ENCODE peak calls at places on chromosomes 11 and 22, in seven cellular contexts. One of them, this sample, is unnamed.
A peak's percentile ranks its signal among the peaks of the same experiment; 100 is the strongest.

GRCh38 chr22:39748877-39749276 is 144.7 kb downstream of the ENTHD1 start:
- DNase-seq in GM23248: peak; percentile 57
- DNase-seq in neural progenitor cell: no peak
- DNase-seq in PC-3: peak; percentile 48
- DNase-seq in fibroblast of lung: peak; percentile 91
- DNase-seq in GM23338: no peak
- DNase-seq in IMR-90: peak; percentile 97
- DNase-seq in this sample: peak; percentile 88

GRCh38 chr22:35838849-35839646 is 121.4 kb downstream of the APOL5 start:
- DNase-seq in IMR-90: peak; percentile 82
- DNase-seq in GM23338: peak; percentile 70
- DNase-seq in fibroblast of lung: peak; percentile 87
- DNase-seq in neural progenitor cell: peak; percentile 68
- DNase-seq in GM23248: peak; percentile 91
- DNase-seq in PC-3: peak; percentile 54
- DNase-seq in this sample: peak; percentile 30

GRCh38 chr11:78645226-78646202 is 70.8 kb upstream of the NARS2 start:
- DNase-seq in GM23248: peak; percentile 60
- DNase-seq in GM23338: peak; percentile 87
- DNase-seq in IMR-90: peak; percentile 72
- DNase-seq in fibroblast of lung: peak; percentile 74
- DNase-seq in PC-3: peak; percentile 96
- DNase-seq in neural progenitor cell: peak; percentile 73
- DNase-seq in this sample: peak; percentile 54

GRCh38 chr11:107816028-107816427 is 42.6 kb downstream of the SLC35F2 start:
- DNase-seq in GM23338: no peak
- DNase-seq in IMR-90: no peak
- DNase-seq in neural progenitor cell: no peak
- DNase-seq in GM23248: no peak
- DNase-seq in fibroblast of lung: no peak
- DNase-seq in PC-3: no peak
- DNase-seq in this sample: no peak

GRCh38 chr11:8480858-8481257 is 113.2 kb downstream of the STK33 start:
- DNase-seq in fibroblast of lung: no peak
- DNase-seq in PC-3: no peak
- DNase-seq in GM23338: no peak
- DNase-seq in neural progenitor cell: no peak
- DNase-seq in GM23248: no peak
- DNase-seq in IMR-90: no peak
- DNase-seq in this sample: no peak

GRCh38 chr22:50169181-50169759 is 1.3 kb upstream of the PANX2 start:
- DNase-seq in IMR-90: no peak
- DNase-seq in fibroblast of lung: no peak
- DNase-seq in neural progenitor cell: no peak
- DNase-seq in GM23338: peak; percentile 54
- DNase-seq in PC-3: no peak
- DNase-seq in GM23248: peak; percentile 16
- DNase-seq in this sample: no peak

GRCh38 chr11:72735495-72736027 is 16.6 kb downstream of the ARAP1 start:
- DNase-seq in GM23338: peak; percentile 68
- DNase-seq in neural progenitor cell: no peak
- DNase-seq in fibroblast of lung: peak; percentile 47
- DNase-seq in PC-3: peak; percentile 67
- DNase-seq in IMR-90: peak; percentile 84
- DNase-seq in GM23248: peak; percentile 78
- DNase-seq in this sample: peak; percentile 78

GRCh38 chr11:7098235-7098832 is 9.5 kb downstream of the RBMXL2 start:
- DNase-seq in IMR-90: peak; percentile 46
- DNase-seq in neural progenitor cell: peak; percentile 56
- DNase-seq in GM23338: peak; percentile 87
- DNase-seq in PC-3: peak; percentile 72
- DNase-seq in GM23248: peak; percentile 64
- DNase-seq in fibroblast of lung: peak; percentile 64
- DNase-seq in this sample: no peak

GRCh38 chr11:2400761-2401435 is 348 bp downstream of the TSSC4 start:
- DNase-seq in PC-3: no peak
- DNase-seq in fibroblast of lung: no peak
- DNase-seq in neural progenitor cell: peak; percentile 29
- DNase-seq in GM23248: peak; percentile 55
- DNase-seq in GM23338: no peak
- DNase-seq in IMR-90: no peak
- DNase-seq in this sample: no peak

GRCh38 chr22:49960159-49960966 is at the start of gene PIM3:
- DNase-seq in IMR-90: peak; percentile 95
- DNase-seq in neural progenitor cell: peak; percentile 98
- DNase-seq in fibroblast of lung: peak; percentile 96
- DNase-seq in GM23338: peak; percentile 93
- DNase-seq in GM23248: peak; percentile 97
- DNase-seq in PC-3: peak; percentile 95
- DNase-seq in this sample: peak; percentile 96

GRCh38 chr11:64536997-64537396 is 54.0 kb upstream of the SLC22A12 start:
- DNase-seq in PC-3: no peak
- DNase-seq in neural progenitor cell: no peak
- DNase-seq in fibroblast of lung: no peak
- DNase-seq in GM23248: no peak
- DNase-seq in IMR-90: no peak
- DNase-seq in GM23338: no peak
- DNase-seq in this sample: no peak

GRCh38 chr22:39179841-39180335 is 27.4 kb upstream of the CBX7 start:
- DNase-seq in fibroblast of lung: no peak
- DNase-seq in PC-3: no peak
- DNase-seq in GM23338: peak; percentile 66
- DNase-seq in neural progenitor cell: peak; percentile 34
- DNase-seq in IMR-90: no peak
- DNase-seq in GM23248: no peak
- DNase-seq in this sample: no peak

GRCh38 chr11:11998091-11998781 is 10.2 kb downstream of the DKK3 start:
- DNase-seq in fibroblast of lung: peak; percentile 88
- DNase-seq in GM23338: no peak
- DNase-seq in neural progenitor cell: no peak
- DNase-seq in PC-3: peak; percentile 88
- DNase-seq in IMR-90: peak; percentile 95
- DNase-seq in GM23248: peak; percentile 96
- DNase-seq in this sample: peak; percentile 64

GRCh38 chr22:49621601-49622210 is 206.0 kb downstream of the BRD1 start:
- DNase-seq in GM23338: no peak
- DNase-seq in fibroblast of lung: no peak
- DNase-seq in IMR-90: no peak
- DNase-seq in neural progenitor cell: no peak
- DNase-seq in PC-3: no peak
- DNase-seq in GM23248: no peak
- DNase-seq in this sample: no peak

GRCh38 chr11:62851807-62852522 is 12.6 kb upstream of the WDR74 start:
- DNase-seq in IMR-90: no peak
- DNase-seq in PC-3: peak; percentile 35
- DNase-seq in fibroblast of lung: no peak
- DNase-seq in GM23248: no peak
- DNase-seq in GM23338: peak; percentile 24
- DNase-seq in neural progenitor cell: no peak
- DNase-seq in this sample: peak; percentile 65

GRCh38 chr22:25119609-25120008 is 80.0 kb upstream of the CRYBB3 start:
- DNase-seq in PC-3: no peak
- DNase-seq in GM23338: no peak
- DNase-seq in GM23248: no peak
- DNase-seq in IMR-90: no peak
- DNase-seq in neural progenitor cell: no peak
- DNase-seq in fibroblast of lung: no peak
- DNase-seq in this sample: no peak
- H3K4me2 ChIP-seq in PC-3: peak overlapping the region; percentile 74
- H3K4me2 ChIP-seq in GM23338: no peak overlapping the region
- H3K4me2 ChIP-seq in GM23248: no peak overlapping the region
- H3K4me2 ChIP-seq in IMR-90: no peak overlapping the region
- H3K4me2 ChIP-seq in neural progenitor cell: peak overlapping the region; percentile 49
- H3K4me2 ChIP-seq in fibroblast of lung: no peak overlapping the region
- H3K4me2 ChIP-seq in this sample: peak overlapping the region; percentile 58

GRCh38 chr11:115608976-115609375 is 104.8 kb upstream of the CADM1 start:
- DNase-seq in PC-3: no peak
- DNase-seq in IMR-90: no peak
- DNase-seq in GM23338: no peak
- DNase-seq in neural progenitor cell: no peak
- DNase-seq in GM23248: no peak
- DNase-seq in fibroblast of lung: no peak
- DNase-seq in this sample: no peak
- H2AFZ ChIP-seq in PC-3: no peak overlapping the region
- H2AFZ ChIP-seq in IMR-90: no peak overlapping the region
- H2AFZ ChIP-seq in GM23338: no peak overlapping the region
- H2AFZ ChIP-seq in neural progenitor cell: no peak overlapping the region
- H2AFZ ChIP-seq in GM23248: no peak overlapping the region
- H2AFZ ChIP-seq in fibroblast of lung: no peak overlapping the region
- H2AFZ ChIP-seq in this sample: no peak overlapping the region

DNA sequence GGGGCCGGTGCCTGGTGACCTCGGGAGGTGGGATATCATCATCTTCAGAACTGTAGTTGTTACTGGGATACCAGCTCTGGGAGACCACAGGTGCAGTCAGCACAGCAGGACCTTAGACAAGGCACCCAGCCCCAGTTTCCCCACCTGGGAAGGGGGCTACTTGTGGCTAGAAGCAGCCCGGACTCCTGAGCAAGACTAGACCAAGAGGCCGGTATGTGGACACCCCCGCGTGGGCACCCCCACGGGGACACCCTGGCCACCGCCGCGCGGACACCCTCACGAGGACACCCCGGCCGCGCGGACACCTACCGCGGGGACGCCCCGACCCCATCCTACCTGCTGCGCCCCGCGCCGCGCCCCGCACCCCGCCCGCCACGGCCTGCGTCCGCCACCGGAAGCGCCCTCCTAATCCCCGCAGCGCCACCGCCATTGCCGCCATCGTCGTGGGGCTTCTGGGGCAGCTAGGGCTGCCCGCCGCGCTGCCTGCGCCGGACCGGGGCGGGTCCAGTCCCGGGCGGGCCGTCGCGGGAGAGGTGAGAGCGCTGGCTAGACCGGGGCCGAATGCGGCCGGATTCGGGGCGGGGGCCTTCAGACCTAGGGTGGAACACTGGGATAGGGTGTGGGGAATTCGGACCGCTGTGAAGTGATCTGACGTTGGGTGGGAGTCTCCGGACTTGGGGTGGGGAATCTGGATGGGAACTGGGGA is at the start of the genes COMT and TXNRD2:
- DNase-seq in GM23338: peak; percentile 70
- DNase-seq in GM23248: peak; percentile 88
- DNase-seq in neural progenitor cell: no peak
- DNase-seq in fibroblast of lung: peak; percentile 62
- DNase-seq in PC-3: peak; percentile 57
- DNase-seq in IMR-90: peak; percentile 57
- DNase-seq in this sample: peak; percentile 41
- H3K4me2 ChIP-seq in GM23338: peak within 1 kb of the TSS; percentile 76
- H3K4me2 ChIP-seq in GM23248: peak within 1 kb of the TSS; percentile 88
- H3K4me2 ChIP-seq in neural progenitor cell: peak within 1 kb of the TSS; percentile 19
- H3K4me2 ChIP-seq in fibroblast of lung: peak within 1 kb of the TSS; percentile 99
- H3K4me2 ChIP-seq in PC-3: peak within 1 kb of the TSS; percentile 100
- H3K4me2 ChIP-seq in IMR-90: peak within 1 kb of the TSS; percentile 93
- H3K4me2 ChIP-seq in this sample: peak within 1 kb of the TSS; percentile 89

GRCh38 chr22:29509815-29510214 is 29.8 kb downstream of the NEFH start:
- DNase-seq in fibroblast of lung: no peak
- DNase-seq in neural progenitor cell: no peak
- DNase-seq in GM23248: no peak
- DNase-seq in IMR-90: no peak
- DNase-seq in GM23338: no peak
- DNase-seq in PC-3: no peak
- DNase-seq in this sample: no peak

GRCh38 chr22:29512031-29512430 is 32.0 kb downstream of the NEFH start:
- DNase-seq in PC-3: no peak
- DNase-seq in fibroblast of lung: no peak
- DNase-seq in GM23248: no peak
- DNase-seq in neural progenitor cell: no peak
- DNase-seq in GM23338: no peak
- DNase-seq in IMR-90: no peak
- DNase-seq in this sample: no peak

GRCh38 chr22:29511126-29511854 is 31.3 kb downstream of the NEFH start:
- DNase-seq in PC-3: no peak
- DNase-seq in GM23248: no peak
- DNase-seq in GM23338: no peak
- DNase-seq in neural progenitor cell: no peak
- DNase-seq in IMR-90: no peak
- DNase-seq in fibroblast of lung: no peak
- DNase-seq in this sample: no peak

GRCh38 chr22:29509298-29509697 is 29.3 kb downstream of the NEFH start:
- DNase-seq in IMR-90: no peak
- DNase-seq in PC-3: no peak
- DNase-seq in GM23338: no peak
- DNase-seq in neural progenitor cell: no peak
- DNase-seq in GM23248: no peak
- DNase-seq in fibroblast of lung: no peak
- DNase-seq in this sample: no peak

GRCh38 chr22:29510542-29510941 is 30.5 kb downstream of the NEFH start:
- DNase-seq in PC-3: no peak
- DNase-seq in IMR-90: no peak
- DNase-seq in neural progenitor cell: no peak
- DNase-seq in GM23338: no peak
- DNase-seq in GM23248: no peak
- DNase-seq in fibroblast of lung: no peak
- DNase-seq in this sample: no peak
- H2AFZ ChIP-seq in PC-3: no peak overlapping the region
- H2AFZ ChIP-seq in IMR-90: no peak overlapping the region
- H2AFZ ChIP-seq in neural progenitor cell: no peak overlapping the region
- H2AFZ ChIP-seq in GM23338: no peak overlapping the region
- H2AFZ ChIP-seq in GM23248: no peak overlapping the region
- H2AFZ ChIP-seq in fibroblast of lung: no peak overlapping the region
- H2AFZ ChIP-seq in this sample: no peak overlapping the region

GRCh38 chr11:69983897-69984438 is 94.1 kb upstream of the ANO1 start:
- DNase-seq in IMR-90: peak; percentile 37
- DNase-seq in neural progenitor cell: no peak
- DNase-seq in GM23338: no peak
- DNase-seq in fibroblast of lung: no peak
- DNase-seq in PC-3: no peak
- DNase-seq in GM23248: no peak
- DNase-seq in this sample: no peak

GRCh38 chr11:69986421-69987229 is 91.5 kb upstream of the ANO1 start:
- DNase-seq in IMR-90: no peak
- DNase-seq in fibroblast of lung: no peak
- DNase-seq in GM23248: no peak
- DNase-seq in PC-3: no peak
- DNase-seq in neural progenitor cell: no peak
- DNase-seq in GM23338: peak; percentile 14
- DNase-seq in this sample: no peak

GRCh38 chr11:69984457-69985261 is 93.5 kb upstream of the ANO1 start:
- DNase-seq in IMR-90: no peak
- DNase-seq in GM23248: no peak
- DNase-seq in neural progenitor cell: peak; percentile 59
- DNase-seq in fibroblast of lung: no peak
- DNase-seq in PC-3: no peak
- DNase-seq in GM23338: peak; percentile 89
- DNase-seq in this sample: no peak

GRCh38 chr11:69985654-69986420 is 92.3 kb upstream of the ANO1 start:
- DNase-seq in IMR-90: no peak
- DNase-seq in fibroblast of lung: no peak
- DNase-seq in GM23248: peak; percentile 11
- DNase-seq in GM23338: peak; percentile 39
- DNase-seq in PC-3: no peak
- DNase-seq in neural progenitor cell: peak; percentile 64
- DNase-seq in this sample: no peak

GRCh38 chr11:69985331-69985653 is 92.8 kb upstream of the ANO1 start:
- DNase-seq in GM23248: no peak
- DNase-seq in GM23338: peak; percentile 12
- DNase-seq in PC-3: no peak
- DNase-seq in IMR-90: no peak
- DNase-seq in neural progenitor cell: no peak
- DNase-seq in fibroblast of lung: no peak
- DNase-seq in this sample: no peak
- H3K4me2 ChIP-seq in GM23248: no peak overlapping the region
- H3K4me2 ChIP-seq in GM23338: peak overlapping the region; percentile 96
- H3K4me2 ChIP-seq in PC-3: peak overlapping the region; percentile 66
- H3K4me2 ChIP-seq in IMR-90: peak overlapping the region; percentile 59
- H3K4me2 ChIP-seq in neural progenitor cell: peak overlapping the region; percentile 83
- H3K4me2 ChIP-seq in fibroblast of lung: no peak overlapping the region
- H3K4me2 ChIP-seq in this sample: no peak overlapping the region